ENCODE peak calls at places on chromosomes 2 and 18, in six cellular contexts. A, S, K, N, G and E are unnamed samples.

GRCh38 chr2:160299540-160299939 is 99.5 kb upstream of the ITGB6 start:
- DNase-seq in N (peak; percentile 82), K (no peak), A (no peak), G (peak; percentile 73), S (no peak), E (no peak)

GRCh38 chr2:27720004-27720551 is 51.4 kb upstream of the MRPL33 start:
- DNase-seq in A (peak; percentile 86), G (peak; percentile 98), S (peak; percentile 54), K (no peak), N (peak; percentile 96), E (peak; percentile 67)

GRCh38 chr2:45102579-45103117 is 93.4 kb upstream of the SIX2 start:
- DNase-seq in A (no peak), N (no peak), S (no peak), G (no peak), K (no peak), E (peak; percentile 66)

GRCh38 chr2:240989451-240990265 is 8.8 kb upstream of the SNED1 start:
- DNase-seq in A (peak; percentile 59), N (peak; percentile 23), G (peak; percentile 16), S (peak; percentile 77), K (peak; percentile 63), E (peak; percentile 57)

GRCh38 chr18:48074929-48075706 is 144.7 kb upstream of the SMAD2 start:
- DNase-seq in G (no peak), A (no peak), K (no peak), N (no peak), S (no peak), E (no peak)

GRCh38 chr2:97210336-97210735 is 97.4 kb downstream of the ANKRD36 start:
- DNase-seq in N (no peak), G (no peak), S (no peak), A (no peak), K (no peak), E (no peak)

GRCh38 chr18:74806700-74807416 is 209.2 kb downstream of the ZNF407 start:
- DNase-seq in N (peak; percentile 93), A (peak; percentile 35), S (peak; percentile 7), K (no peak), G (peak; percentile 94), E (peak; percentile 98)

GRCh38 chr2:233098615-233099014 is 38.5 kb downstream of the INPP5D start:
- DNase-seq in G (peak; percentile 5), K (peak; percentile 73), S (peak; percentile 31), A (no peak), N (no peak), E (no peak)

GRCh38 chr2:101396352-101396717 is 9.0 kb upstream of the CREG2 start:
- DNase-seq in S (peak; percentile 45), G (peak; percentile 97), K (no peak), A (peak; percentile 70), N (peak; percentile 96), E (peak; percentile 88)

GRCh38 chr2:54559593-54560145 is 103.5 kb downstream of the SPTBN1 start:
- DNase-seq in A (peak; percentile 53), G (peak; percentile 87), S (peak; percentile 83), N (peak; percentile 80), K (peak; percentile 38), E (no peak)

GRCh38 chr2:4140284-4140962 is 437.0 kb downstream of the DCDC2C start:
- DNase-seq in N (no peak), G (no peak), K (no peak), S (no peak), A (peak; percentile 7), E (no peak)

GRCh38 chr18:80023173-80023572 is 11.1 kb upstream of the RBFA start:
- DNase-seq in G (no peak), K (peak; percentile 70), A (no peak), S (no peak), N (no peak), E (no peak)

GRCh38 chr2:62181836-62182235 is 14.1 kb upstream of the B3GNT2 start:
- DNase-seq in N (no peak), K (no peak), G (no peak), A (no peak), S (no peak), E (no peak)

GRCh38 chr2:56376699-56377665 is 193.2 kb downstream of the CCDC85A start:
- DNase-seq in S (no peak), N (peak; percentile 59), A (no peak), G (no peak), K (no peak), E (no peak)

GRCh38 chr2:66574701-66575624 is 140.0 kb downstream of the MEIS1 start:
- DNase-seq in N (peak; percentile 88), S (peak; percentile 57), K (peak; percentile 96), A (peak; percentile 87), G (peak; percentile 91), E (peak; percentile 56)

GRCh38 chr2:26978061-26978596 is 7.7 kb downstream of the MAPRE3 start:
- DNase-seq in K (no peak), N (peak; percentile 77), S (no peak), G (no peak), A (peak; percentile 56), E (no peak)

GRCh38 chr2:6723865-6724571 is 141.7 kb downstream of the CMPK2 start:
- DNase-seq in K (no peak), S (no peak), G (no peak), A (no peak), N (no peak), E (no peak)

GRCh38 chr2:211049321-211050018 is 493.1 kb downstream of the CPS1 start:
- DNase-seq in N (no peak), S (no peak), K (no peak), A (no peak), G (no peak), E (no peak)

GRCh38 chr18:73408434-73408833 is 540.6 kb upstream of the NETO1 start:
- DNase-seq in N (peak; percentile 63), A (no peak), G (peak; percentile 17), S (no peak), K (peak; percentile 44), E (no peak)

GRCh38 chr18:70457223-70457622 is 168.4 kb downstream of the SOCS6 start:
- DNase-seq in S (no peak), G (no peak), A (no peak), K (no peak), N (no peak), E (no peak)

GRCh38 chr2:174247474-174248186 is 702 bp downstream of the OLA1 start:
- DNase-seq in S (peak; percentile 70), A (peak; percentile 62), N (peak; percentile 16), K (peak; percentile 73), G (peak; percentile 18), E (peak; percentile 56)

GRCh38 chr2:230785346-230785745 is 72.7 kb downstream of the CAB39 start:
- DNase-seq in K (peak; percentile 24), S (no peak), A (no peak), G (no peak), N (no peak), E (no peak)

GRCh38 chr2:233449071-233449901 is 95.0 kb downstream of the DGKD start:
- DNase-seq in N (peak; percentile 46), K (peak; percentile 81), G (peak; percentile 48), A (peak; percentile 71), S (no peak), E (peak; percentile 34)

GRCh38 chr18:79964330-79965118 is at the start of gene HSBP1L1:
- DNase-seq in A (peak; percentile 92), S (peak; percentile 65), N (peak; percentile 37), G (no peak), K (peak; percentile 90), E (peak; percentile 67)

GRCh38 chr2:168961450-168962229 is 60.5 kb downstream of the G6PC2 start:
- DNase-seq in K (peak; percentile 90), G (peak; percentile 72), S (peak; percentile 84), A (peak; percentile 87), N (peak; percentile 63), E (peak; percentile 17)

GRCh38 chr2:1546023-1546591 is 132.8 kb downstream of the TPO start:
- DNase-seq in N (peak; percentile 45), G (peak; percentile 63), A (peak; percentile 79), K (peak; percentile 75), S (peak; percentile 28), E (no peak)

GRCh38 chr18:55380574-55380973 is 207.4 kb downstream of the TCF4 start:
- DNase-seq in K (no peak), S (no peak), A (no peak), N (peak; percentile 91), G (peak; percentile 60), E (no peak)

GRCh38 chr2:90069290-90069894 is 1377.9 kb downstream of the RPIA start:
- DNase-seq in A (no peak), N (no peak), K (peak; percentile 90), G (no peak), S (peak; percentile 40), E (no peak)

GRCh38 chr2:38532366-38532765 is 70.4 kb downstream of the HNRNPLL start:
- DNase-seq in K (no peak), N (no peak), S (no peak), A (no peak), G (no peak), E (no peak)
- H2AFZ ChIP-seq in K (peak overlapping the region; percentile 28), N (no peak overlapping the region), S (no peak overlapping the region), A (no peak overlapping the region), G (no peak overlapping the region), E (no peak overlapping the region)

GRCh38 chr2:25132693-25133092 is 35.7 kb downstream of the POMC start:
- DNase-seq in A (no peak), N (no peak), G (no peak), K (no peak), S (no peak), E (no peak)
- H2AFZ ChIP-seq in A (no peak overlapping the region), N (no peak overlapping the region), G (no peak overlapping the region), K (no peak overlapping the region), S (no peak overlapping the region), E (no peak overlapping the region)

DNA sequence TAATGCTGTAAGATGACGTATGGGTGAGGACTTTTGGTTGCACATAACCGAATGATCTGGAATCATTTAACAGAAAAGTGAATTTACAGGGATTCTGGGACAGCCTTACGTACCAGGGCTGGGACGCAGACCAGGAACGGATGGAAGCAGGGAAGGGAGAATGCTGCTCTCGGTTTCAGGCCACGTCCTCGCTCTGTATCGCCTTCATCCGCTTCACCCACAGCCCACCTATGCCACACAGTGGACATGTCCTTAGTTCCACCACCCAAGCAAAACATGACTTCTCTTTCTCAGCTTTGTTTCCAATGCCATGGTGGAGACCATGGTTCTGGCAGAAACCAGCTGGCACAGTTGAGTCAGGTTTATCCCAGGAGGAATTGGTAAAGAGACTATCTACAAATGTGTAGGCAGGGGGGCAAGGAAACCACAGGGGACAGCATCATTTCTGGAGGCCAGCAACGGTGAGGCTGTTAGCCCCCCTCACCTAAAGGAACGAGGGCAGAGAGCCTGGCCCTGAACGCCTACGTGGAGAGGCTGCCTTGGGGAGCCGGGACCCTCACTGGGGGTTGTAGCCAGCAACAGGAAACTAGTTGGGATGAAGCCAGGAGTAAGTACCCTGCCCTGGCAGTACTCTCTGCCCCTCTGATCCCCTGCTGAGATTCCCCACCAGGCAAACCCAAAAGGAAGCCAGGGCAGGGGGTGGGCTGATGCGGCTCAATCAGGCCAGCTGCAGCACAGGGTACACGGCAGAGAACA is 132.5 kb downstream of the NDUFA10 start:
- DNase-seq in A (no peak), S (no peak), K (no peak), G (no peak), N (no peak), E (no peak)
- H2AFZ ChIP-seq in A (no peak overlapping the region), S (no peak overlapping the region), K (no peak overlapping the region), G (no peak overlapping the region), N (no peak overlapping the region), E (no peak overlapping the region)

DNA sequence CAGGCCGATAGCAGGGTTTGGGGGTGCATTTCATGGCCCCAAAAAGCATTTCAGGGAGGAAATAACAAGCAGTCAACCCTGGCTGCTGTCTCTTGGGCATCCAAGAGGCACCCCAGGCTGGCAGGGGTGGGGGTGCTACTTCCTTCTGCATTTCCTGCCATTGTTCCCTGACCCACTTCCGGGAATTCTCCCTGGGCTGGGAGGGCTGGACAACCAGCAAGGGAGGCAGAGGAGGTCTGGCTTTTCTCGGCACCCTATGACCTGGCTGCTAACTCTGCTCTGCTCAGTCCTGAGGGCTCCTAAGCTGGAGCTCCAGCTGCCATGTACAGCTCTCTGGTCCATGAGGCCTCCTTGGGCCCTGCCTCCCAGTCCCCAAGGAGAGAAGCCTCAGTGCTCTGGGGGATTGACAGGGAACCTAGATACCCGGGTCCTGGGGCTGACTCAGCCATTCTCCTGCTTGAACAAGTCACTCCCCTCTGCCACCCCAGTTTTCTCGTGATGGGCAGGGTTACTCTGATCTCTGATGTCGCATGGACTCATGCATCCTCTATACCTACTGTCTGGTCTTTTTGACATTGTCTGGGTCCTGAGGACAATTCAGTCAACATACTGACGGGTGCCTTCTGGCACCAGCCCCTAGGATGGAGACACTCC is 47.2 kb downstream of the DYSF start:
- DNase-seq in K (peak; percentile 19), S (no peak), G (no peak), A (no peak), N (no peak), E (no peak)
- H2AFZ ChIP-seq in K (no peak overlapping the region), S (no peak overlapping the region), G (peak overlapping the region; percentile 68), A (no peak overlapping the region), N (no peak overlapping the region), E (no peak overlapping the region)